ENCODE peak calls at places on chromosomes 6 and 20, in four cellular contexts. E is HCT116, S is OCI-LY7, G is Panc1. U is an unnamed sample.

GRCh38 chr20:25017257-25017803 is 24.8 kb upstream of the APMAP start:
- DNase-seq in E (no peak), S (no peak), G (no peak), U (peak; percentile 98)

GRCh38 chr6:163820745-163821456 is 406.4 kb downstream of the QKI start:
- DNase-seq in E (no peak), S (no peak), G (no peak), U (no peak)

GRCh38 chr20:42792052-42792451 is 397.7 kb downstream of the PTPRT start:
- DNase-seq in E (no peak), S (no peak), G (no peak), U (no peak)

GRCh38 chr6:80530096-80530495 is 423.6 kb downstream of the BCKDHB start:
- DNase-seq in E (no peak), S (no peak), G (no peak), U (no peak)

GRCh38 chr20:14331671-14332070 is 5.7 kb downstream of the FLRT3 start:
- DNase-seq in E (no peak), S (no peak), G (no peak), U (no peak)

GRCh38 chr6:75287424-75287823 is 2.8 kb upstream of the TMEM30A start:
- DNase-seq in E (no peak), S (peak; percentile 42), G (no peak), U (no peak)

GRCh38 chr20:51597389-51598231 is 55.1 kb upstream of the NFATC2 start:
- DNase-seq in E (no peak), S (no peak), G (no peak), U (no peak)

GRCh38 chr6:137202078-137202477 is 17.1 kb downstream of the IFNGR1 start:
- DNase-seq in E (no peak), S (no peak), G (no peak), U (no peak)

GRCh38 chr6:146990284-146990683 is 213.9 kb upstream of the STXBP5 start:
- DNase-seq in E (no peak), S (no peak), G (no peak), U (no peak)

GRCh38 chr6:120056085-120056484 is 706.5 kb upstream of the MAN1A1 start:
- DNase-seq in E (no peak), S (peak; percentile 36), G (peak; percentile 8), U (no peak)

GRCh38 chr20:34549291-34549928 is 9.1 kb upstream of the MAP1LC3A start:
- DNase-seq in E (peak; percentile 19), S (no peak), G (no peak), U (peak; percentile 81)

GRCh38 chr6:52514514-52514913 is 62.3 kb downstream of the TRAM2 start:
- DNase-seq in E (peak; percentile 51), S (no peak), G (no peak), U (no peak)

GRCh38 chr6:13715444-13715883 is 3.8 kb upstream of the RANBP9 start:
- DNase-seq in E (no peak), S (no peak), G (no peak), U (no peak)

GRCh38 chr6:115796829-115797228 is 263.9 kb downstream of the FRK start:
- DNase-seq in E (no peak), S (no peak), G (no peak), U (no peak)

GRCh38 chr6:32622545-32623401 is 14.4 kb upstream of the HLA-DQA1 start:
- DNase-seq in E (no peak), S (peak; percentile 85), G (no peak), U (peak; percentile 3)

GRCh38 chr6:3118353-3119039 is at the start of gene BPHL:
- DNase-seq in E (peak; percentile 84), S (peak; percentile 95), G (peak; percentile 56), U (peak; percentile 64)
- TF ChIP-seq CTCF in E (no peak), S (peak; percentile 14), G (no peak), U (no peak)

GRCh38 chr6:129498556-129498940 is 211.4 kb downstream of the ARHGAP18 start:
- DNase-seq in E (no peak), S (no peak), G (no peak), U (no peak)
- H3K4me3 ChIP-seq in E (no peak overlapping the region), S (no peak overlapping the region), G (peak overlapping the region; percentile 10), U (no peak overlapping the region)

GRCh38 chr20:17683218-17684076 is 1.4 kb upstream of the RRBP1 start:
- DNase-seq in E (no peak), S (no peak), G (no peak), U (no peak)

GRCh38 chr20:17681741-17682102 is 320 bp downstream of the RRBP1 start:
- DNase-seq in E (no peak), S (no peak), G (no peak), U (no peak)

GRCh38 chr20:17684077-17684888 is 2.2 kb upstream of the RRBP1 start:
- DNase-seq in E (no peak), S (no peak), G (no peak), U (no peak)

GRCh38 chr20:17682103-17682888 is at the start of gene RRBP1:
- DNase-seq in E (peak; percentile 91), S (peak; percentile 97), G (peak; percentile 70), U (peak; percentile 90)

GRCh38 chr20:17682889-17683198 is 802 bp upstream of the RRBP1 start:
- DNase-seq in E (no peak), S (no peak), G (no peak), U (no peak)
- TF ChIP-seq CTCF in E (no peak), S (peak; percentile 56), G (peak; percentile 60), U (no peak)

DNA sequence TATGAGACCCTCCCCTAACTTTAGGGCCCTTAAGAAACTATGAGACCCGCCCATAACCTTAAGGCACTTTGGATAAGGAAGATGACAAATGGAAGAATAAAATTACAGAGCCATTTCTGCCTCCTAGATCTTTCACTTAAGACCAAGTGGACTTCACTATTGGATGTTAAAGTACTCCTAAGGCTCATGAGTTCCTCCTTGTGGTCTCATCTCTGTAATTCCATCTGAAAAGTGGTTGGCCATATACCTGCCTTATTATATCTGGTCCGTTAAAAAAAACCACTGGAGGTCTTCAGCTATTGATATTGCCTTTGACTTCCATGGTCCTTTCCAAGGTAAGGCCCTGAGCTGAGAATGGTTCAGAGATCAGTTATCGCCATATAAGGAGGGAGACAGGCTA is 310.3 kb downstream of the EYA4 start:
- DNase-seq in E (no peak), S (no peak), G (no peak), U (no peak)
- H3K4me3 ChIP-seq in E (no peak overlapping the region), S (no peak overlapping the region), G (no peak overlapping the region), U (no peak overlapping the region)

U was measured in LNCaP clone FGC.